ENCODE peak calls at places on chromosomes 4 and X, in ten cellular contexts. E is lower lobe of right lung; F is glomerular endothelial cell; L is activated CD4-positive, alpha-beta T cell treated with anti-CD3 and anti-CD28 coated beads, Interleukin-2, amount 10 ng/mL, durations not matched to agents 7 days and 5 days; A is mucosa of gallbladder; G is activated effector memory CD4-positive, alpha-beta T cell treated with anti-CD3 and anti-CD28 coated beads, Interleukin-2, amount 50 U/mL, for 16 hours; K is HTR-8/SVneo; I is iris pigment epithelial cell; R is activated naive CD8-positive, alpha-beta T cell treated with anti-CD3 and anti-CD28 coated beads, Interleukin-2, amount 50 U/mL, for 24 hours; M is NAMALWA. N is an unnamed sample.

GRCh38 chrX:54754854-54755253 is 43.2 kb downstream of the ITIH6 start:
- DNase-seq in E (no peak), F (no peak), L (no peak), A (no peak), G (no peak), K (no peak), I (no peak), R (no peak), M (no peak), N (no peak)

GRCh38 chr4:159010100-159010499 is 92.8 kb upstream of the RAPGEF2 start:
- DNase-seq in E (no peak), F (no peak), L (no peak), A (no peak), G (no peak), K (no peak), I (no peak), R (no peak), M (no peak), N (no peak)

GRCh38 chr4:10164877-10165283 is 48.3 kb upstream of the WDR1 start:
- DNase-seq in E (no peak), F (no peak), L (no peak), A (no peak), G (no peak), K (peak), I (peak), R (peak), M (peak), N (peak)

GRCh38 chrX:85698921-85699320 is 319.5 kb upstream of the POF1B start:
- DNase-seq in E (no peak), F (no peak), L (no peak), A (no peak), G (no peak), K (no peak), I (no peak), R (no peak), M (no peak), N (no peak)

GRCh38 chr4:31995943-31996901 is 1276.1 kb downstream of the PCDH7 start:
- DNase-seq in E (no peak), F (no peak), L (no peak), A (no peak), G (no peak), K (no peak), I (no peak), R (no peak), M (no peak), N (no peak)

GRCh38 chrX:7147431-7147977 is at the start of gene STS:
- DNase-seq in E (peak), F (no peak), L (peak), A (peak), G (peak), K (no peak), I (peak), R (peak), M (peak), N (no peak)

GRCh38 chr4:113141901-113142346 is 92.5 kb downstream of the ANK2 start:
- DNase-seq in E (no peak), F (no peak), L (no peak), A (no peak), G (no peak), K (peak), I (peak), R (no peak), M (no peak), N (no peak)

GRCh38 chr4:88706574-88706973 is 8.9 kb upstream of the NAP1L5 start:
- DNase-seq in E (no peak), F (no peak), L (no peak), A (no peak), G (no peak), K (peak), I (peak), R (no peak), M (peak), N (peak)

GRCh38 chr4:38829237-38829636 is 24.6 kb upstream of the TLR1 start:
- DNase-seq in E (no peak), F (no peak), L (no peak), A (no peak), G (no peak), K (no peak), I (no peak), R (no peak), M (no peak), N (no peak)

N was measured in LNCaP clone FGC.